ENCODE peak calls at places on chromosomes 16 and 17, in eight cellular contexts. S is cardiac muscle cell; Z is CD4-positive, alpha-beta T cell; K is H9; H is omental fat pad; E is type B pancreatic cell; A is brain microvascular endothelial cell; W is left ventricle myocardium inferior. N is an unnamed sample.

GRCh38 chr16:17370233-17371013 is 100.3 kb downstream of the XYLT1 start:
- DNase-seq in Z (no peak), S (no peak), A (no peak), H (no peak), W (no peak), E (no peak), K (no peak), N (no peak)

GRCh38 chr17:79844869-79845600 is 5.8 kb upstream of the CBX4 start:
- DNase-seq in Z (peak), E (no peak), W (peak), H (no peak), A (no peak), K (peak), S (peak), N (no peak)

GRCh38 chr17:4485676-4486646 is 12.7 kb upstream of the SPNS2 start:
- DNase-seq in Z (peak), K (no peak), S (no peak), W (no peak), E (no peak), A (no peak), H (no peak), N (no peak)

GRCh38 chr17:76419576-76420245 is 33.2 kb downstream of the UBE2O start:
- DNase-seq in E (no peak), S (no peak), W (no peak), A (no peak), K (no peak), Z (no peak), H (no peak), N (no peak)

GRCh38 chr17:50758989-50759544 is 8.3 kb downstream of the ANKRD40CL start:
- DNase-seq in H (no peak), W (no peak), K (no peak), A (no peak), S (peak), Z (no peak), E (no peak), N (peak)

GRCh38 chr17:3693829-3694231 is 2.1 kb downstream of the P2RX5 start:
- DNase-seq in W (no peak), Z (no peak), K (no peak), S (no peak), H (no peak), A (no peak), E (no peak), N (no peak)

GRCh38 chr16:50862818-50863672 is 121.2 kb downstream of the CYLD start:
- DNase-seq in S (no peak), Z (no peak), A (no peak), E (no peak), K (no peak), W (no peak), H (no peak), N (peak)

GRCh38 chr17:36683387-36683786 is 82.0 kb downstream of the MRM1 start:
- DNase-seq in E (no peak), H (no peak), Z (no peak), S (no peak), A (no peak), K (no peak), W (no peak), N (no peak)

GRCh38 chr17:50198026-50198669 is 3.3 kb downstream of the COL1A1 start:
- DNase-seq in Z (peak), E (no peak), A (no peak), S (peak), W (no peak), K (no peak), H (no peak), N (no peak)

GRCh38 chr17:82915010-82915696 is 75.3 kb upstream of the ZNF750 start:
- DNase-seq in H (no peak), S (no peak), W (no peak), A (no peak), K (peak), E (no peak), Z (no peak), N (no peak)

GRCh38 chr17:68326681-68327080 is 35.4 kb downstream of the ARSG start:
- DNase-seq in W (no peak), Z (no peak), K (no peak), A (peak), E (no peak), S (no peak), H (no peak), N (no peak)

GRCh38 chr17:77735051-77735340 is 223.5 kb upstream of the TNRC6C start:
- DNase-seq in K (no peak), W (no peak), Z (no peak), E (peak), A (no peak), H (no peak), S (no peak), N (peak)

GRCh38 chr17:17493249-17493985 is 2.8 kb downstream of the RASD1 start:
- DNase-seq in S (no peak), Z (no peak), W (peak), A (no peak), H (no peak), K (peak), E (no peak), N (no peak)

GRCh38 chr16:87375426-87376135 is 8.0 kb downstream of the FBXO31 start:
- DNase-seq in H (no peak), K (no peak), S (no peak), A (no peak), Z (no peak), E (no peak), W (no peak), N (no peak)

GRCh38 chr17:41689497-41690299 is 1.0 kb downstream of the EIF1 start:
- DNase-seq in A (peak), H (no peak), K (no peak), W (no peak), S (peak), E (no peak), Z (peak), N (no peak)

GRCh38 chr17:488993-489757 is 136.6 kb upstream of the RPH3AL start:
- DNase-seq in S (peak), K (peak), H (no peak), W (no peak), Z (no peak), E (no peak), A (no peak), N (no peak)

GRCh38 chr16:57253410-57253927 is 8.4 kb downstream of the ARL2BP start:
- DNase-seq in W (no peak), A (no peak), Z (no peak), E (no peak), S (no peak), H (no peak), K (no peak), N (no peak)

GRCh38 chr17:289409-289808 is 63.2 kb downstream of the RPH3AL start:
- DNase-seq in H (no peak), S (no peak), W (no peak), K (no peak), A (no peak), E (no peak), Z (no peak), N (no peak)

GRCh38 chr16:10122026-10122425 is 60.2 kb downstream of the GRIN2A start:
- DNase-seq in W (no peak), S (no peak), A (no peak), K (no peak), E (no peak), H (no peak), Z (no peak), N (no peak)

GRCh38 chr16:68264128-68265077 is at the start of gene SLC7A6:
- DNase-seq in W (peak), K (peak), H (peak), S (peak), A (peak), E (peak), Z (peak), N (peak)

GRCh38 chr17:7989781-7990655 is 12.4 kb upstream of the GUCY2D start:
- DNase-seq in S (peak), H (peak), A (peak), Z (peak), E (peak), K (peak), W (peak), N (peak)

GRCh38 chr17:204427-205175 is 23.2 kb upstream of the DOC2B start:
- DNase-seq in W (no peak), K (no peak), A (no peak), E (no peak), S (no peak), H (no peak), Z (no peak), N (no peak)

GRCh38 chr17:58265902-58266875 is 14.5 kb downstream of the MPO start:
- DNase-seq in S (no peak), E (no peak), Z (no peak), H (no peak), W (no peak), A (no peak), K (no peak), N (no peak)

GRCh38 chr17:59469786-59470485 is 95.5 kb upstream of the DHX40 start:
- DNase-seq in H (no peak), K (no peak), Z (no peak), E (peak), A (no peak), S (no peak), W (no peak), N (peak)

GRCh38 chr17:40084477-40084876 is 15.9 kb downstream of the NR1D1 start:
- DNase-seq in E (no peak), A (no peak), W (no peak), Z (no peak), S (no peak), K (no peak), H (no peak), N (no peak)

GRCh38 chr17:38958326-38958725 is 8.9 kb downstream of the FBXO47 start:
- DNase-seq in W (no peak), E (no peak), H (no peak), A (no peak), K (no peak), Z (no peak), S (no peak), N (no peak)

GRCh38 chr17:38605852-38606645 is at the start of gene SRCIN1:
- DNase-seq in K (peak), H (no peak), E (no peak), Z (peak), S (peak), W (peak), A (no peak), N (no peak)

GRCh38 chr17:61330174-61331150 is 69.2 kb upstream of the TBX2 start:
- DNase-seq in A (no peak), H (no peak), S (no peak), K (no peak), E (no peak), Z (no peak), W (no peak), N (no peak)

GRCh38 chr16:70770968-70771552 is 29.9 kb downstream of the VAC14 start:
- DNase-seq in K (peak), H (peak), A (peak), W (peak), S (peak), E (peak), Z (peak), N (peak)

GRCh38 chr17:48293319-48294192 is 136.5 kb downstream of the SKAP1 start:
- DNase-seq in W (no peak), K (no peak), Z (no peak), E (no peak), A (no peak), H (no peak), S (peak), N (no peak)

GRCh38 chr17:72434991-72435618 is 314.3 kb downstream of the SOX9 start:
- DNase-seq in W (no peak), Z (no peak), A (no peak), H (no peak), E (no peak), K (no peak), S (no peak), N (no peak)

GRCh38 chr17:78144146-78144719 is 2.0 kb upstream of the C17orf99 start:
- DNase-seq in Z (no peak), S (peak), H (no peak), E (no peak), K (no peak), W (peak), A (peak), N (no peak)

GRCh38 chr17:50406578-50406977 is 9.3 kb upstream of the LRRC59 start:
- DNase-seq in K (no peak), A (no peak), H (no peak), E (no peak), W (no peak), Z (no peak), S (no peak), N (no peak)

GRCh38 chr17:49595980-49596379 is 20.3 kb downstream of the NXPH3 start:
- DNase-seq in S (no peak), K (no peak), W (no peak), A (no peak), Z (no peak), H (no peak), E (no peak), N (no peak)

GRCh38 chr17:34720760-34721159 is 141.4 kb downstream of the TMEM132E start:
- DNase-seq in H (no peak), E (no peak), S (no peak), W (no peak), K (no peak), Z (no peak), A (no peak), N (no peak)

GRCh38 chr16:67884684-67885083 is at the start of gene NRN1L:
- DNase-seq in K (peak), A (peak), S (peak), Z (no peak), E (peak), H (peak), W (peak), N (peak)

GRCh38 chr16:85441890-85442670 is 171.0 kb upstream of the GSE1 start:
- DNase-seq in A (no peak), H (no peak), K (no peak), W (no peak), S (no peak), E (no peak), Z (no peak), N (no peak)

GRCh38 chr17:32277284-32277683 is 11.7 kb downstream of the RHBDL3 start:
- DNase-seq in K (peak), W (no peak), S (peak), E (no peak), Z (no peak), A (peak), H (no peak), N (no peak)

GRCh38 chr16:55701442-55702319 is 45.9 kb downstream of the SLC6A2 start:
- DNase-seq in S (peak), W (peak), H (no peak), K (peak), E (no peak), A (peak), Z (no peak), N (no peak)

GRCh38 chr17:46059457-46059856 is 60.4 kb downstream of the STH start:
- DNase-seq in S (no peak), Z (no peak), W (no peak), H (no peak), E (no peak), K (no peak), A (no peak), N (no peak)

GRCh38 chr17:46063239-46063638 is 64.2 kb downstream of the STH start:
- DNase-seq in W (no peak), S (no peak), E (no peak), H (no peak), A (peak), K (no peak), Z (no peak), N (no peak)

GRCh38 chr17:46060461-46060860 is 61.4 kb downstream of the STH start:
- DNase-seq in E (no peak), S (no peak), W (no peak), Z (no peak), A (no peak), H (no peak), K (no peak), N (no peak)

GRCh38 chr17:46064460-46064859 is 65.4 kb downstream of the STH start:
- DNase-seq in A (no peak), K (no peak), E (no peak), Z (no peak), H (no peak), W (no peak), S (no peak), N (no peak)

DNA sequence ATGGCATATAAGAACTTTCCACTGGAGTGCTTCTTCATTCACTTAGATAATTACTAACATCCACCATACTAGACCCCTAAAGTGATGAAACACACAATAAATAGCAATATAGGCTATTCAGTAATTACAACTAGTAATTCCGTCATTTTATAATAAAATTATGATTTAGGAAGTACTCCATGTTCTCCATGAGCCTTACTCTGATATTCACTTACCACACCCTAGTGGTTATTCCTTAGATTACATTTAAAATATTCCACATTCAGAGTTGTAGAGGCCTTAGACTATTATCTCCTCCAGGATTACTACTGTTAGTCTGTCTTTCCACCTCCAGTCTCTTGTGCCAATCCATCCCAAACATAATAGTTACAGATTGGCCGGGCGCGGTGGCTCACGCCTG is 62.4 kb downstream of the STH start:
- DNase-seq in E (no peak), S (no peak), Z (no peak), K (no peak), W (no peak), H (no peak), A (no peak), N (no peak)
- TF ChIP-seq CTCF in E (peak), S (peak), Z (peak), K (peak), W (peak), H (no peak), A (no peak), N (peak)

DNA sequence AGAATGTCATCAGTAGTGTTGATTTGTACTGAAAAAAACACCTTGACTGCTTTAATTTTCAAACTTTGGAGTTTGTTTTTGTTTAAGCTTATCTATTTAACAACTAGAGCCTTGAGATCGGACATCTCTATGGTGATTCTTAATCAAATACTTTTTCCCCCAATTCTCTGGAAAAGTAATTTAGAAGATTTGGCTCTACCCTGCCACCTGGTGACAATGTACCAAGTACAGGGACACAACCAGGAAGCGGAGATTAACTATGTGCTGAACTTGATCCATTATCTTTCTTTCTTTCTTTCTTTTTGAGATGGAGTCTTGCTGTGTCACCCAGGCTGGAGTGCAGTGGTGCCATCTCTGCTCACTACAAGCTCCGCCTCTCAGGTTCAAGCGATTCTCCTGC is 30.8 kb downstream of the USP43 start:
- DNase-seq in A (no peak), K (no peak), Z (no peak), E (no peak), W (no peak), H (no peak), S (no peak), N (no peak)
- TF ChIP-seq CTCF in A (peak), K (peak), Z (no peak), E (peak), W (peak), H (no peak), S (peak), N (no peak)

GRCh38 chr17:28365487-28365886 is 488 bp upstream of the SEBOX start:
- DNase-seq in Z (no peak), E (no peak), K (no peak), S (no peak), W (no peak), A (no peak), H (no peak), N (no peak)

GRCh38 chr17:28368306-28368831 is 1.7 kb downstream of the VTN start:
- DNase-seq in A (no peak), W (no peak), H (no peak), E (no peak), K (no peak), Z (no peak), S (no peak), N (no peak)

GRCh38 chr17:28367641-28368305 is 2.3 kb downstream of the VTN start:
- DNase-seq in W (no peak), S (no peak), Z (no peak), K (no peak), A (no peak), H (no peak), E (no peak), N (no peak)

GRCh38 chr17:28364665-28365363 is at the start of gene SEBOX:
- DNase-seq in H (no peak), W (no peak), A (no peak), S (no peak), K (no peak), E (no peak), Z (no peak), N (no peak)

GRCh38 chr17:28366605-28367004 is 1.6 kb upstream of the SEBOX start:
- DNase-seq in K (peak), E (no peak), A (no peak), S (no peak), H (no peak), Z (no peak), W (no peak), N (no peak)
- TF ChIP-seq CTCF in K (peak), E (peak), A (peak), S (no peak), H (no peak), Z (no peak), W (no peak), N (no peak)

DNA sequence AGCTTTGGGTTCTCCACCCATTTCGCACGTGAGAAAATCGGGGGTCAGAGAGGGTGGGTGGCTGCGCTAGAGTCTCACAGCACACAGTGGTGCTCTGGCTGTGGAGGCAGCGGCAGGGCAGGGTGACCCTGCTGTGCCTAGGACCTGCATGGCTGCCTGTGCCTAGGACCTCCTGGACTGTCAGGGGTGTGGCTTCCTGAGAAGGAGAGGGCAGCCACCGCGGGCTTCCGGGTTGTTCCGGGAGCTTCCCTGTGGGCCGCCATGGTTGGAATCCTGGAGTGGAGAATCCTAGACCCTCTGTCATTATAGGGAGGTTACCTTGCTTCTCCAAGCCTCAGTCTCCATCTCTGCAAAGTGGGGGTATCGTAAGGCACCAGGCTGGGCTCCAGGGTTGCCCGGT is 9.3 kb downstream of the ZFPM1 start:
- DNase-seq in W (no peak), K (no peak), H (no peak), S (no peak), E (no peak), Z (no peak), A (no peak), N (no peak)
- TF ChIP-seq CTCF in W (no peak), K (no peak), H (no peak), S (no peak), E (no peak), Z (no peak), A (no peak), N (no peak)

DNA sequence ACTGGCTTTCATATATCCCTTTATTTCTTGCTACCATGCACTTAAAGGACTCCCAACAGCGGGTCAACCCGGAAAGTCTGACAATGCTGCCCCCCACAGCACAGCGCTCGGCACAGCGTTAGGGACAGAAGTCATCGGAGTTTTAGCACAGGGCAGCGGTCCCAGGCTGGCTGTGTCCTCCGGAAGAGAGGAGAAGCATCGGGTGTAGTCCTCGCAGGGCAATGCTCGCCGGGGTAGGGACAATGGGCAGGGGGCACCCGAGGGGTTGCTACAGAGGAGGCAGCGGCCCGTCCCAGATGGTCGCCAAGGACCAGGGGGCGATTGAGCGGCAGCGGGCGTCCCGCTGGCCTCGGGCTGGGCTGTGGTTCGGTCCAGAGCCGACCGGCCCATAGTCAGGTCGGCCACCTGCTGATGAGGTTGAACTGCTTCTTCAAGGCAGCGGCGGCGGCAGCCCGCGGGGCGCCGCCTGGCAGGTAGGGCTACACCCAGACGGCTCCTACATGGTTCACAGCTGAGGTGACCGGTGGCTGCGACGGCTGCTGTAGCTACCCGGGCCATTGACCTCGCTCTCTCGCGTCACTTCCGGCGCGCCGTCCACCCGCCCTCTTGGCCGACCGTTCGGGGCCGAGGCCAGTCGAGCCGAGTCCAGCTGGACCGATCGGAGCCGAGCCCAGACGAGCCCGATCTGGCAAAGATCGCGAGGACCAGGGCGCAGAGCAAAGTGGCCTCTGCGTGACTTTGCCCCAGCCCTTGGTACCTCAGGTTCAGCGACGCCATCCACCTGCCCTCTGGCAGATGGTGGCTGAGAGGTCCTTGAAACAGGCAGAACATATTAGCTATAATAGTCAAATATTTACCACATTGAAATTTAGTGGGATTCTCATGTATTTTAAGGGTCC is 4.7 kb upstream of the LCMT1 start:
- DNase-seq in E (peak), K (peak), A (peak), Z (peak), H (peak), W (peak), S (peak), N (peak)
- TF ChIP-seq CTCF in E (no peak), K (peak), A (peak), Z (peak), H (no peak), W (peak), S (peak), N (peak)

N was measured in esophagus muscularis mucosa.